ENCODE peak calls at places on chromosomes 2 and 18, in nine cellular contexts. One of them, this sample, is unnamed.

GRCh38 chr18:28177828-28178635 is 1.1 kb upstream of the CDH2 start:
- DNase-seq in MM.1S: peak; percentile 62
- DNase-seq in MCF 10A: peak; percentile 58
- DNase-seq in hepatocyte: peak; percentile 82
- DNase-seq in GM13977: peak; percentile 48
- DNase-seq in heart left ventricle: peak; percentile 77
- DNase-seq in psoas muscle: peak; percentile 56
- DNase-seq in foreskin fibroblast: peak; percentile 66
- DNase-seq in neural progenitor cell: peak; percentile 93
- DNase-seq in this sample: peak; percentile 71

GRCh38 chr2:238689331-238689730 is 158.6 kb upstream of the TWIST2 start:
- DNase-seq in MM.1S: no peak
- DNase-seq in MCF 10A: no peak
- DNase-seq in hepatocyte: no peak
- DNase-seq in GM13977: no peak
- DNase-seq in heart left ventricle: no peak
- DNase-seq in psoas muscle: no peak
- DNase-seq in foreskin fibroblast: no peak
- DNase-seq in neural progenitor cell: no peak
- DNase-seq in this sample: no peak

GRCh38 chr18:8386981-8387380 is 222.3 kb upstream of the RAB12 start:
- DNase-seq in MM.1S: no peak
- DNase-seq in MCF 10A: no peak
- DNase-seq in hepatocyte: no peak
- DNase-seq in GM13977: no peak
- DNase-seq in heart left ventricle: no peak
- DNase-seq in psoas muscle: no peak
- DNase-seq in foreskin fibroblast: no peak
- DNase-seq in neural progenitor cell: no peak
- DNase-seq in this sample: no peak

GRCh38 chr18:39870586-39870985 is 2084.4 kb upstream of the PIK3C3 start:
- DNase-seq in MM.1S: no peak
- DNase-seq in MCF 10A: peak; percentile 10
- DNase-seq in hepatocyte: no peak
- DNase-seq in GM13977: no peak
- DNase-seq in heart left ventricle: no peak
- DNase-seq in psoas muscle: no peak
- DNase-seq in foreskin fibroblast: peak; percentile 4
- DNase-seq in neural progenitor cell: no peak
- DNase-seq in this sample: no peak

GRCh38 chr2:178478102-178478441 is 328 bp downstream of the FKBP7 start:
- DNase-seq in MM.1S: no peak
- DNase-seq in MCF 10A: no peak
- DNase-seq in hepatocyte: peak; percentile 25
- DNase-seq in GM13977: peak; percentile 42
- DNase-seq in heart left ventricle: no peak
- DNase-seq in psoas muscle: no peak
- DNase-seq in foreskin fibroblast: peak; percentile 54
- DNase-seq in neural progenitor cell: peak; percentile 30
- DNase-seq in this sample: no peak

GRCh38 chr18:55404811-55405654 is 183.0 kb downstream of the TCF4 start:
- DNase-seq in MM.1S: no peak
- DNase-seq in MCF 10A: no peak
- DNase-seq in hepatocyte: no peak
- DNase-seq in GM13977: no peak
- DNase-seq in heart left ventricle: no peak
- DNase-seq in psoas muscle: no peak
- DNase-seq in foreskin fibroblast: peak; percentile 43
- DNase-seq in neural progenitor cell: no peak
- DNase-seq in this sample: no peak

GRCh38 chr18:34976534-34976898 is 64.7 kb upstream of the MAPRE2 start:
- DNase-seq in MM.1S: no peak
- DNase-seq in MCF 10A: no peak
- DNase-seq in hepatocyte: no peak
- DNase-seq in GM13977: no peak
- DNase-seq in heart left ventricle: no peak
- DNase-seq in psoas muscle: no peak
- DNase-seq in foreskin fibroblast: no peak
- DNase-seq in neural progenitor cell: no peak
- DNase-seq in this sample: no peak

GRCh38 chr2:3176869-3177255 is 200.8 kb downstream of the EIPR1 start:
- DNase-seq in MM.1S: no peak
- DNase-seq in MCF 10A: no peak
- DNase-seq in hepatocyte: no peak
- DNase-seq in GM13977: no peak
- DNase-seq in heart left ventricle: no peak
- DNase-seq in psoas muscle: no peak
- DNase-seq in foreskin fibroblast: no peak
- DNase-seq in neural progenitor cell: no peak
- DNase-seq in this sample: no peak

GRCh38 chr18:74834424-74835309 is 237.0 kb downstream of the ZNF407 start:
- DNase-seq in MM.1S: no peak
- DNase-seq in MCF 10A: no peak
- DNase-seq in hepatocyte: no peak
- DNase-seq in GM13977: no peak
- DNase-seq in heart left ventricle: no peak
- DNase-seq in psoas muscle: no peak
- DNase-seq in foreskin fibroblast: no peak
- DNase-seq in neural progenitor cell: no peak
- DNase-seq in this sample: no peak

GRCh38 chr18:3761266-3761665 is 311.3 kb downstream of the TGIF1 start:
- DNase-seq in MM.1S: no peak
- DNase-seq in MCF 10A: no peak
- DNase-seq in hepatocyte: no peak
- DNase-seq in GM13977: no peak
- DNase-seq in heart left ventricle: no peak
- DNase-seq in psoas muscle: no peak
- DNase-seq in foreskin fibroblast: no peak
- DNase-seq in neural progenitor cell: no peak
- DNase-seq in this sample: no peak

GRCh38 chr2:62254424-62255266 is 58.7 kb downstream of the B3GNT2 start:
- DNase-seq in MM.1S: no peak
- DNase-seq in MCF 10A: no peak
- DNase-seq in hepatocyte: no peak
- DNase-seq in GM13977: no peak
- DNase-seq in heart left ventricle: no peak
- DNase-seq in psoas muscle: no peak
- DNase-seq in foreskin fibroblast: no peak
- DNase-seq in neural progenitor cell: no peak
- DNase-seq in this sample: no peak
- TF ChIP-seq CTCF in MM.1S: no peak
- TF ChIP-seq CTCF in MCF 10A: no peak
- TF ChIP-seq CTCF in hepatocyte: no peak
- TF ChIP-seq CTCF in GM13977: no peak
- TF ChIP-seq CTCF in heart left ventricle: no peak
- TF ChIP-seq CTCF in psoas muscle: no peak
- TF ChIP-seq CTCF in foreskin fibroblast: no peak
- TF ChIP-seq CTCF in neural progenitor cell: no peak
- TF ChIP-seq CTCF in this sample: no peak

GRCh38 chr2:200056105-200056504 is 100.7 kb downstream of the MAIP1 start:
- DNase-seq in MM.1S: no peak
- DNase-seq in MCF 10A: no peak
- DNase-seq in hepatocyte: no peak
- DNase-seq in GM13977: no peak
- DNase-seq in heart left ventricle: no peak
- DNase-seq in psoas muscle: no peak
- DNase-seq in foreskin fibroblast: peak; percentile 2
- DNase-seq in neural progenitor cell: no peak
- DNase-seq in this sample: no peak

GRCh38 chr2:200051621-200051945 is 96.2 kb downstream of the MAIP1 start:
- DNase-seq in MM.1S: no peak
- DNase-seq in MCF 10A: no peak
- DNase-seq in hepatocyte: no peak
- DNase-seq in GM13977: no peak
- DNase-seq in heart left ventricle: no peak
- DNase-seq in psoas muscle: no peak
- DNase-seq in foreskin fibroblast: no peak
- DNase-seq in neural progenitor cell: no peak
- DNase-seq in this sample: no peak

GRCh38 chr2:200050921-200051620 is 95.7 kb downstream of the MAIP1 start:
- DNase-seq in MM.1S: no peak
- DNase-seq in MCF 10A: no peak
- DNase-seq in hepatocyte: no peak
- DNase-seq in GM13977: no peak
- DNase-seq in heart left ventricle: no peak
- DNase-seq in psoas muscle: no peak
- DNase-seq in foreskin fibroblast: no peak
- DNase-seq in neural progenitor cell: no peak
- DNase-seq in this sample: no peak

GRCh38 chr2:200052627-200053026 is 97.2 kb downstream of the MAIP1 start:
- DNase-seq in MM.1S: no peak
- DNase-seq in MCF 10A: no peak
- DNase-seq in hepatocyte: no peak
- DNase-seq in GM13977: no peak
- DNase-seq in heart left ventricle: no peak
- DNase-seq in psoas muscle: no peak
- DNase-seq in foreskin fibroblast: no peak
- DNase-seq in neural progenitor cell: no peak
- DNase-seq in this sample: no peak

DNA sequence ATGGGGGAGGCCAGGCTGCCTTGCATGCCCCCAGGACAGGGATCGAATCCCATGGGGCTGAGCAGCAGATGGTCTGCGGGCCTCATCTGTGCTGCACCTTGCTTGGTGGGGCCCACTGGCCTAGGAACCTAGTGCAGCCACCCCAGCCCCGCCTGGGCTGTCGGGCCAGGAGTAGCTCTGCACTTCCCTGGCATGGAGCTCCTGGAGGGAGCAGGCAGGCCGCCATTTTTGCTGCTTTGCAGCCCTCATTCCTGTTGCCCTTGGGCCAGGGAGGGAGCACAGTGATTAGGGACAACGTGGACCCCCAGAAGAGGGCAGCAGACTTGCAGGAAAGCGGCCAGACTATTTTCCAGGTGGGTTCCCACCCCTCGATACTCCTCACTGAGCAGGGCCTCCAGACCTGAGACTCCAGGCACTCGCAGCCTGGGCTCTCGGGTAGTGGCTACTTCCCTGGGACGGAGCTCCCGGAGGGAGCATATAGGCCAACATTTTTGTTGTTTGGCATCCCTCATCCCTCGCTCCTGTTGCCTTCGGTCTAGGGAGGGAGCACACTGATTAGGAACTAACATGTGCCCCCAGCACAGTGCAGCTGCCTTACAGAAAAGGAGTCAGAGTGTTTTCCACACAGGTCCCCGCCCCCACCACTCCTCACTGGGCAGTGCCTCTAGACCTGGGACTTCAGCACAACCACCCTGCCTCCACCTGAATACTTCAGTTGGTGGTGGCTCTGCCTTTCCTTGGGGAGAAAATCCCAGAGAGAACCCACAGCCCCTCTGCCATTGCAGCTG is 99.5 kb downstream of the MAIP1 start:
- DNase-seq in MM.1S: no peak
- DNase-seq in MCF 10A: no peak
- DNase-seq in hepatocyte: no peak
- DNase-seq in GM13977: no peak
- DNase-seq in heart left ventricle: no peak
- DNase-seq in psoas muscle: no peak
- DNase-seq in foreskin fibroblast: peak; percentile 3
- DNase-seq in neural progenitor cell: peak; percentile 64
- DNase-seq in this sample: no peak
- TF ChIP-seq CTCF in MM.1S: no peak
- TF ChIP-seq CTCF in MCF 10A: no peak
- TF ChIP-seq CTCF in hepatocyte: peak; percentile 14
- TF ChIP-seq CTCF in GM13977: no peak
- TF ChIP-seq CTCF in heart left ventricle: no peak
- TF ChIP-seq CTCF in psoas muscle: no peak
- TF ChIP-seq CTCF in foreskin fibroblast: no peak
- TF ChIP-seq CTCF in neural progenitor cell: peak; percentile 62
- TF ChIP-seq CTCF in this sample: no peak

DNA sequence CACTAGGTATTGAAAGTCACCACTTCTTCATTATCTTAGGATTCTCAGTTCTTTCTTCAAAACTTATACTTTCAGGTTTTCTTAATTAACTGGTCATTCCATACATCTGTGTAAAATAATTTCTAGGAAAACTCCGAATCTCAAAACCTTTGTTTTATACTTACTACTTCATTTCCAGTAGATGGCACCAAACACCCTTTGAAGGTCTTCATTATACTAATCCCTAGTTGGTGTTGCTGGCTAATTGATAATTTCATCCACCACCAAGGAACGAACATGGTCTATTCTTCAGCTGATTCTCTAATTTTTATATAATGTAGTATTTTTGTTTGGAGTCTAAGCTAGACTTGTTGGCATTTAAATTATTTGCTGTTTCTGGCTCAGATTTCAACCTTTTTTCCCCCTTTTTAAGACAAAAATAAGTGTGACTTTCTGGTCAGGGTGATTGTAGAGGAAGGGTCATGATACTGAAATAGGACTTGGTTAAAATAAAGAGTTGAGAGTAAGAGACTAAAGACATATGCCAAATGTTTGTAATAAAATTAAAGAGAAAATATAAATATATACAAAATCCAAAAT is 2.8 kb upstream of the MXD1 start:
- DNase-seq in MM.1S: peak; percentile 79
- DNase-seq in MCF 10A: peak; percentile 71
- DNase-seq in hepatocyte: peak; percentile 70
- DNase-seq in GM13977: no peak
- DNase-seq in heart left ventricle: no peak
- DNase-seq in psoas muscle: no peak
- DNase-seq in foreskin fibroblast: peak; percentile 73
- DNase-seq in neural progenitor cell: peak; percentile 73
- DNase-seq in this sample: no peak
- TF ChIP-seq CTCF in MM.1S: peak; percentile 67
- TF ChIP-seq CTCF in MCF 10A: peak; percentile 57
- TF ChIP-seq CTCF in hepatocyte: peak; percentile 73
- TF ChIP-seq CTCF in GM13977: peak; percentile 45
- TF ChIP-seq CTCF in heart left ventricle: peak; percentile 67
- TF ChIP-seq CTCF in psoas muscle: peak; percentile 71
- TF ChIP-seq CTCF in foreskin fibroblast: peak; percentile 40
- TF ChIP-seq CTCF in neural progenitor cell: peak; percentile 84
- TF ChIP-seq CTCF in this sample: peak; percentile 72

GRCh38 chr18:22106536-22107292 is 62.7 kb upstream of the GATA6 start:
- DNase-seq in MM.1S: no peak
- DNase-seq in MCF 10A: peak; percentile 16
- DNase-seq in hepatocyte: peak; percentile 75
- DNase-seq in GM13977: no peak
- DNase-seq in heart left ventricle: no peak
- DNase-seq in psoas muscle: no peak
- DNase-seq in foreskin fibroblast: no peak
- DNase-seq in neural progenitor cell: no peak
- DNase-seq in this sample: no peak

GRCh38 chr18:22112215-22112614 is 57.2 kb upstream of the GATA6 start:
- DNase-seq in MM.1S: no peak
- DNase-seq in MCF 10A: no peak
- DNase-seq in hepatocyte: no peak
- DNase-seq in GM13977: no peak
- DNase-seq in heart left ventricle: no peak
- DNase-seq in psoas muscle: no peak
- DNase-seq in foreskin fibroblast: no peak
- DNase-seq in neural progenitor cell: no peak
- DNase-seq in this sample: no peak

GRCh38 chr18:22110482-22110924 is 58.9 kb upstream of the GATA6 start:
- DNase-seq in MM.1S: no peak
- DNase-seq in MCF 10A: no peak
- DNase-seq in hepatocyte: peak; percentile 65
- DNase-seq in GM13977: no peak
- DNase-seq in heart left ventricle: no peak
- DNase-seq in psoas muscle: no peak
- DNase-seq in foreskin fibroblast: no peak
- DNase-seq in neural progenitor cell: peak; percentile 67
- DNase-seq in this sample: no peak

GRCh38 chr18:22109535-22109934 is 59.9 kb upstream of the GATA6 start:
- DNase-seq in MM.1S: no peak
- DNase-seq in MCF 10A: no peak
- DNase-seq in hepatocyte: no peak
- DNase-seq in GM13977: no peak
- DNase-seq in heart left ventricle: no peak
- DNase-seq in psoas muscle: no peak
- DNase-seq in foreskin fibroblast: no peak
- DNase-seq in neural progenitor cell: no peak
- DNase-seq in this sample: no peak

GRCh38 chr18:22108674-22109073 is 60.7 kb upstream of the GATA6 start:
- DNase-seq in MM.1S: no peak
- DNase-seq in MCF 10A: peak; percentile 25
- DNase-seq in hepatocyte: peak; percentile 58
- DNase-seq in GM13977: no peak
- DNase-seq in heart left ventricle: no peak
- DNase-seq in psoas muscle: no peak
- DNase-seq in foreskin fibroblast: no peak
- DNase-seq in neural progenitor cell: no peak
- DNase-seq in this sample: no peak
- TF ChIP-seq CTCF in MM.1S: no peak
- TF ChIP-seq CTCF in MCF 10A: no peak
- TF ChIP-seq CTCF in hepatocyte: peak; percentile 39
- TF ChIP-seq CTCF in GM13977: no peak
- TF ChIP-seq CTCF in heart left ventricle: no peak
- TF ChIP-seq CTCF in psoas muscle: no peak
- TF ChIP-seq CTCF in foreskin fibroblast: no peak
- TF ChIP-seq CTCF in neural progenitor cell: peak; percentile 25
- TF ChIP-seq CTCF in this sample: no peak

This sample was measured in left ventricle myocardium inferior.